ENCODE peak calls at places on chromosomes 6 and 20, in four cellular contexts. One of them, this sample, is unnamed.

GRCh38 chr20:10924628-10925266 is 250.9 kb upstream of the JAG1 start:
- DNase-seq in DMS79: no peak
- DNase-seq in activated T-helper 1 cell treated with anti-CD3 and anti-CD28 coated beads, Interleukin-2, amount 50 U/mL, for 16 hours: no peak
- DNase-seq in effector CD4-positive, alpha-beta T cell: no peak
- DNase-seq in this sample: no peak

GRCh38 chr6:88376759-88377387 is 210.7 kb upstream of the CNR1 start:
- DNase-seq in DMS79: no peak
- DNase-seq in activated T-helper 1 cell treated with anti-CD3 and anti-CD28 coated beads, Interleukin-2, amount 50 U/mL, for 16 hours: no peak
- DNase-seq in effector CD4-positive, alpha-beta T cell: no peak
- DNase-seq in this sample: no peak

GRCh38 chr20:39109933-39110818 is 148.0 kb downstream of the DHX35 start:
- DNase-seq in DMS79: no peak
- DNase-seq in activated T-helper 1 cell treated with anti-CD3 and anti-CD28 coated beads, Interleukin-2, amount 50 U/mL, for 16 hours: no peak
- DNase-seq in effector CD4-positive, alpha-beta T cell: no peak
- DNase-seq in this sample: no peak

GRCh38 chr6:37033819-37034790 is 28.6 kb downstream of the FGD2 start:
- DNase-seq in DMS79: no peak
- DNase-seq in activated T-helper 1 cell treated with anti-CD3 and anti-CD28 coated beads, Interleukin-2, amount 50 U/mL, for 16 hours: no peak
- DNase-seq in effector CD4-positive, alpha-beta T cell: no peak
- DNase-seq in this sample: no peak

GRCh38 chr6:170279977-170280688 is 10.7 kb downstream of the DLL1 start:
- DNase-seq in DMS79: peak; percentile 96
- DNase-seq in activated T-helper 1 cell treated with anti-CD3 and anti-CD28 coated beads, Interleukin-2, amount 50 U/mL, for 16 hours: peak; percentile 30
- DNase-seq in effector CD4-positive, alpha-beta T cell: no peak
- DNase-seq in this sample: no peak

GRCh38 chr20:19492937-19493336 is 265.1 kb upstream of the RIN2 start:
- DNase-seq in DMS79: no peak
- DNase-seq in activated T-helper 1 cell treated with anti-CD3 and anti-CD28 coated beads, Interleukin-2, amount 50 U/mL, for 16 hours: no peak
- DNase-seq in effector CD4-positive, alpha-beta T cell: no peak
- DNase-seq in this sample: no peak

GRCh38 chr6:43738267-43738676 is 31.7 kb upstream of the VEGFA start:
- DNase-seq in DMS79: no peak
- DNase-seq in activated T-helper 1 cell treated with anti-CD3 and anti-CD28 coated beads, Interleukin-2, amount 50 U/mL, for 16 hours: no peak
- DNase-seq in effector CD4-positive, alpha-beta T cell: no peak
- DNase-seq in this sample: no peak

GRCh38 chr6:101722991-101723579 is 329.6 kb downstream of the GRIK2 start:
- DNase-seq in DMS79: no peak
- DNase-seq in activated T-helper 1 cell treated with anti-CD3 and anti-CD28 coated beads, Interleukin-2, amount 50 U/mL, for 16 hours: no peak
- DNase-seq in effector CD4-positive, alpha-beta T cell: no peak
- DNase-seq in this sample: no peak

GRCh38 chr20:64233725-64234124 is 21.8 kb upstream of the PCMTD2 start:
- DNase-seq in DMS79: no peak
- DNase-seq in activated T-helper 1 cell treated with anti-CD3 and anti-CD28 coated beads, Interleukin-2, amount 50 U/mL, for 16 hours: no peak
- DNase-seq in effector CD4-positive, alpha-beta T cell: no peak
- DNase-seq in this sample: no peak

GRCh38 chr6:21846541-21847451 is 253.2 kb downstream of the SOX4 start:
- DNase-seq in DMS79: peak; percentile 74
- DNase-seq in activated T-helper 1 cell treated with anti-CD3 and anti-CD28 coated beads, Interleukin-2, amount 50 U/mL, for 16 hours: no peak
- DNase-seq in effector CD4-positive, alpha-beta T cell: no peak
- DNase-seq in this sample: no peak

GRCh38 chr20:32786059-32786760 is 24.0 kb downstream of the DNMT3B start:
- DNase-seq in DMS79: no peak
- DNase-seq in activated T-helper 1 cell treated with anti-CD3 and anti-CD28 coated beads, Interleukin-2, amount 50 U/mL, for 16 hours: no peak
- DNase-seq in effector CD4-positive, alpha-beta T cell: no peak
- DNase-seq in this sample: no peak

GRCh38 chr6:10759312-10759839 is 11.8 kb downstream of the TMEM14B start:
- DNase-seq in DMS79: no peak
- DNase-seq in activated T-helper 1 cell treated with anti-CD3 and anti-CD28 coated beads, Interleukin-2, amount 50 U/mL, for 16 hours: no peak
- DNase-seq in effector CD4-positive, alpha-beta T cell: no peak
- DNase-seq in this sample: no peak

GRCh38 chr6:149884215-149884614 is 13.7 kb downstream of the RAET1E start:
- DNase-seq in DMS79: no peak
- DNase-seq in activated T-helper 1 cell treated with anti-CD3 and anti-CD28 coated beads, Interleukin-2, amount 50 U/mL, for 16 hours: no peak
- DNase-seq in effector CD4-positive, alpha-beta T cell: no peak
- DNase-seq in this sample: no peak

GRCh38 chr20:406200-407096 is 1.7 kb upstream of the RBCK1 start:
- DNase-seq in DMS79: no peak
- DNase-seq in activated T-helper 1 cell treated with anti-CD3 and anti-CD28 coated beads, Interleukin-2, amount 50 U/mL, for 16 hours: no peak
- DNase-seq in effector CD4-positive, alpha-beta T cell: no peak
- DNase-seq in this sample: no peak

GRCh38 chr20:59331721-59332329 is 31.4 kb downstream of the EDN3 start:
- DNase-seq in DMS79: peak; percentile 78
- DNase-seq in activated T-helper 1 cell treated with anti-CD3 and anti-CD28 coated beads, Interleukin-2, amount 50 U/mL, for 16 hours: no peak
- DNase-seq in effector CD4-positive, alpha-beta T cell: no peak
- DNase-seq in this sample: no peak

GRCh38 chr6:5422321-5422915 is 161.1 kb downstream of the FARS2 start:
- DNase-seq in DMS79: no peak
- DNase-seq in activated T-helper 1 cell treated with anti-CD3 and anti-CD28 coated beads, Interleukin-2, amount 50 U/mL, for 16 hours: no peak
- DNase-seq in effector CD4-positive, alpha-beta T cell: no peak
- DNase-seq in this sample: no peak

GRCh38 chr6:167759912-167760311 is 66.8 kb upstream of the AFDN start:
- DNase-seq in DMS79: no peak
- DNase-seq in activated T-helper 1 cell treated with anti-CD3 and anti-CD28 coated beads, Interleukin-2, amount 50 U/mL, for 16 hours: no peak
- DNase-seq in effector CD4-positive, alpha-beta T cell: no peak
- DNase-seq in this sample: no peak

GRCh38 chr6:13012977-13013680 is 296.6 kb downstream of the PHACTR1 start:
- DNase-seq in DMS79: peak; percentile 2
- DNase-seq in activated T-helper 1 cell treated with anti-CD3 and anti-CD28 coated beads, Interleukin-2, amount 50 U/mL, for 16 hours: no peak
- DNase-seq in effector CD4-positive, alpha-beta T cell: no peak
- DNase-seq in this sample: no peak

GRCh38 chr20:61556116-61556515 is 304.1 kb downstream of the CDH4 start:
- DNase-seq in DMS79: no peak
- DNase-seq in activated T-helper 1 cell treated with anti-CD3 and anti-CD28 coated beads, Interleukin-2, amount 50 U/mL, for 16 hours: no peak
- DNase-seq in effector CD4-positive, alpha-beta T cell: no peak
- DNase-seq in this sample: no peak

GRCh38 chr6:16450285-16450684 is 211.9 kb downstream of the GMPR start:
- DNase-seq in DMS79: no peak
- DNase-seq in activated T-helper 1 cell treated with anti-CD3 and anti-CD28 coated beads, Interleukin-2, amount 50 U/mL, for 16 hours: no peak
- DNase-seq in effector CD4-positive, alpha-beta T cell: no peak
- DNase-seq in this sample: no peak

GRCh38 chr20:2671977-2672376 is 8.0 kb upstream of the IDH3B start:
- DNase-seq in DMS79: no peak
- DNase-seq in activated T-helper 1 cell treated with anti-CD3 and anti-CD28 coated beads, Interleukin-2, amount 50 U/mL, for 16 hours: no peak
- DNase-seq in effector CD4-positive, alpha-beta T cell: no peak
- DNase-seq in this sample: no peak

GRCh38 chr6:3711776-3712175 is 39.7 kb downstream of the PXDC1 start:
- DNase-seq in DMS79: no peak
- DNase-seq in activated T-helper 1 cell treated with anti-CD3 and anti-CD28 coated beads, Interleukin-2, amount 50 U/mL, for 16 hours: no peak
- DNase-seq in effector CD4-positive, alpha-beta T cell: no peak
- DNase-seq in this sample: no peak

GRCh38 chr6:148317739-148318138 is 24.9 kb upstream of the SASH1 start:
- DNase-seq in DMS79: no peak
- DNase-seq in activated T-helper 1 cell treated with anti-CD3 and anti-CD28 coated beads, Interleukin-2, amount 50 U/mL, for 16 hours: no peak
- DNase-seq in effector CD4-positive, alpha-beta T cell: no peak
- DNase-seq in this sample: no peak

GRCh38 chr6:122676146-122676545 is 65.9 kb downstream of the PKIB start:
- DNase-seq in DMS79: no peak
- DNase-seq in activated T-helper 1 cell treated with anti-CD3 and anti-CD28 coated beads, Interleukin-2, amount 50 U/mL, for 16 hours: no peak
- DNase-seq in effector CD4-positive, alpha-beta T cell: no peak
- DNase-seq in this sample: no peak

GRCh38 chr6:167993169-167993568 is 4.3 kb upstream of the KIF25 start:
- DNase-seq in DMS79: no peak
- DNase-seq in activated T-helper 1 cell treated with anti-CD3 and anti-CD28 coated beads, Interleukin-2, amount 50 U/mL, for 16 hours: no peak
- DNase-seq in effector CD4-positive, alpha-beta T cell: no peak
- DNase-seq in this sample: no peak

This sample was measured in breast epithelium.